ENCODE peak calls at places on chromosomes 7 and 10, in six cellular contexts. One of them, this sample, is unnamed.

GRCh38 chr10:80356563-80356999 is at the start of the genes DYDC1 and DYDC2:
- DNase-seq in right atrium auricular region: no peak
- DNase-seq in Peyer's patch: no peak
- DNase-seq in cardiac fibroblast: peak
- DNase-seq in epithelial cell of esophagus: peak
- DNase-seq in left lung: peak
- DNase-seq in this sample: peak

GRCh38 chr7:2923291-2923781 is 79.2 kb upstream of the GNA12 start:
- DNase-seq in right atrium auricular region: no peak
- DNase-seq in Peyer's patch: no peak
- DNase-seq in cardiac fibroblast: no peak
- DNase-seq in epithelial cell of esophagus: no peak
- DNase-seq in left lung: peak
- DNase-seq in this sample: no peak

GRCh38 chr7:34315032-34315431 is 343.0 kb upstream of the NPSR1 start:
- DNase-seq in right atrium auricular region: no peak
- DNase-seq in Peyer's patch: no peak
- DNase-seq in cardiac fibroblast: peak
- DNase-seq in epithelial cell of esophagus: peak
- DNase-seq in left lung: no peak
- DNase-seq in this sample: no peak

GRCh38 chr10:117755615-117756014 is 213.1 kb downstream of the EMX2 start:
- DNase-seq in right atrium auricular region: peak
- DNase-seq in Peyer's patch: no peak
- DNase-seq in cardiac fibroblast: no peak
- DNase-seq in epithelial cell of esophagus: no peak
- DNase-seq in left lung: no peak
- DNase-seq in this sample: no peak

GRCh38 chr10:29688230-29688634 is 53.5 kb upstream of the SVIL start:
- DNase-seq in right atrium auricular region: no peak
- DNase-seq in Peyer's patch: no peak
- DNase-seq in cardiac fibroblast: peak
- DNase-seq in epithelial cell of esophagus: peak
- DNase-seq in left lung: no peak
- DNase-seq in this sample: no peak

GRCh38 chr7:100370303-100370702 is 3.0 kb upstream of the PILRA start:
- DNase-seq in right atrium auricular region: no peak
- DNase-seq in Peyer's patch: no peak
- DNase-seq in cardiac fibroblast: no peak
- DNase-seq in epithelial cell of esophagus: no peak
- DNase-seq in left lung: no peak
- DNase-seq in this sample: no peak

GRCh38 chr10:46556515-46557318 is at the start of gene GPRIN2:
- DNase-seq in right atrium auricular region: no peak
- DNase-seq in Peyer's patch: peak
- DNase-seq in cardiac fibroblast: no peak
- DNase-seq in epithelial cell of esophagus: no peak
- DNase-seq in left lung: peak
- DNase-seq in this sample: no peak

GRCh38 chr10:100174699-100175677 is 10.8 kb downstream of the ERLIN1 start:
- DNase-seq in right atrium auricular region: no peak
- DNase-seq in Peyer's patch: no peak
- DNase-seq in cardiac fibroblast: no peak
- DNase-seq in epithelial cell of esophagus: no peak
- DNase-seq in left lung: no peak
- DNase-seq in this sample: peak

GRCh38 chr7:10974717-10975032 is 1.0 kb downstream of the PHF14 start:
- DNase-seq in right atrium auricular region: no peak
- DNase-seq in Peyer's patch: no peak
- DNase-seq in cardiac fibroblast: no peak
- DNase-seq in epithelial cell of esophagus: no peak
- DNase-seq in left lung: no peak
- DNase-seq in this sample: no peak

GRCh38 chr10:21926949-21927348 is 76.6 kb downstream of the DNAJC1 start:
- DNase-seq in right atrium auricular region: no peak
- DNase-seq in Peyer's patch: no peak
- DNase-seq in cardiac fibroblast: peak
- DNase-seq in epithelial cell of esophagus: peak
- DNase-seq in left lung: no peak
- DNase-seq in this sample: no peak

GRCh38 chr7:27647489-27647888 is 15.2 kb downstream of the HIBADH start:
- DNase-seq in right atrium auricular region: no peak
- DNase-seq in Peyer's patch: no peak
- DNase-seq in cardiac fibroblast: no peak
- DNase-seq in epithelial cell of esophagus: no peak
- DNase-seq in left lung: no peak
- DNase-seq in this sample: no peak

GRCh38 chr7:1219516-1219915 is 13.2 kb upstream of the UNCX start:
- DNase-seq in right atrium auricular region: no peak
- DNase-seq in Peyer's patch: no peak
- DNase-seq in cardiac fibroblast: no peak
- DNase-seq in epithelial cell of esophagus: no peak
- DNase-seq in left lung: peak
- DNase-seq in this sample: no peak

GRCh38 chr7:141884544-141885227 is 31.5 kb upstream of the OR9A4 start:
- DNase-seq in right atrium auricular region: no peak
- DNase-seq in Peyer's patch: no peak
- DNase-seq in cardiac fibroblast: no peak
- DNase-seq in epithelial cell of esophagus: no peak
- DNase-seq in left lung: no peak
- DNase-seq in this sample: peak

GRCh38 chr7:151809864-151810170 is 67.1 kb downstream of the PRKAG2 start:
- DNase-seq in right atrium auricular region: no peak
- DNase-seq in Peyer's patch: no peak
- DNase-seq in cardiac fibroblast: no peak
- DNase-seq in epithelial cell of esophagus: no peak
- DNase-seq in left lung: no peak
- DNase-seq in this sample: no peak

GRCh38 chr7:139669106-139670061 is 108.4 kb downstream of the HIPK2 start:
- DNase-seq in right atrium auricular region: no peak
- DNase-seq in Peyer's patch: no peak
- DNase-seq in cardiac fibroblast: no peak
- DNase-seq in epithelial cell of esophagus: no peak
- DNase-seq in left lung: no peak
- DNase-seq in this sample: no peak

GRCh38 chr7:51316666-51317581 is at the start of gene COBL:
- DNase-seq in right atrium auricular region: peak
- DNase-seq in Peyer's patch: no peak
- DNase-seq in cardiac fibroblast: peak
- DNase-seq in epithelial cell of esophagus: peak
- DNase-seq in left lung: peak
- DNase-seq in this sample: peak

GRCh38 chr10:80204801-80205477 is 398 bp downstream of the ANXA11 start:
- DNase-seq in right atrium auricular region: no peak
- DNase-seq in Peyer's patch: no peak
- DNase-seq in cardiac fibroblast: peak
- DNase-seq in epithelial cell of esophagus: no peak
- DNase-seq in left lung: no peak
- DNase-seq in this sample: peak

GRCh38 chr10:62790019-62790555 is 14.4 kb upstream of the ADO start:
- DNase-seq in right atrium auricular region: no peak
- DNase-seq in Peyer's patch: no peak
- DNase-seq in cardiac fibroblast: no peak
- DNase-seq in epithelial cell of esophagus: no peak
- DNase-seq in left lung: no peak
- DNase-seq in this sample: no peak

GRCh38 chr10:119892188-119893065 is at the start of gene SEC23IP:
- DNase-seq in right atrium auricular region: peak
- DNase-seq in Peyer's patch: peak
- DNase-seq in cardiac fibroblast: peak
- DNase-seq in epithelial cell of esophagus: peak
- DNase-seq in left lung: peak
- DNase-seq in this sample: peak
- TF ChIP-seq CTCF in right atrium auricular region: peak
- TF ChIP-seq CTCF in Peyer's patch: peak
- TF ChIP-seq CTCF in cardiac fibroblast: no peak
- TF ChIP-seq CTCF in epithelial cell of esophagus: peak
- TF ChIP-seq CTCF in left lung: no peak
- TF ChIP-seq CTCF in this sample: no peak

DNA sequence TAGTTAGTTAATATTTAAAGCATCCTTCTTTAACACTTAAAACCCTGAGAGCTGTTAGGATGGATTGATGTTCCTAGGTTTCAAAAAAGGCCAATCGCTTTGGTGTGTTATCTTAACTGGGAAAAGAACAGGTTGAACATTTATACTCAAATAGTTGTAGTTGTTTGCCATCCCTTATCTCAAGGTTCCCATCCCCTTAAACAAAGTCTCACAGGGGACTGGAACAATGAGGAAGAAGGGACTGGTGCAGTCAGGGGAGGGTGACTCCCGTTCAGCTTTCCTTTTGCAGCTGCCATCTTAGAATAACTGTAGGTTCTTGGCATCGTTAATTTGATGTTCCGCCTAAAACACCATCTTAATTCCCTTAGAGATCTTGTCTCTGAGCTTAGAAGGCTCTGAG is 2.6 kb upstream of the KBTBD2 start:
- DNase-seq in right atrium auricular region: no peak
- DNase-seq in Peyer's patch: no peak
- DNase-seq in cardiac fibroblast: no peak
- DNase-seq in epithelial cell of esophagus: no peak
- DNase-seq in left lung: no peak
- DNase-seq in this sample: no peak
- TF ChIP-seq CTCF in right atrium auricular region: no peak
- TF ChIP-seq CTCF in Peyer's patch: no peak
- TF ChIP-seq CTCF in cardiac fibroblast: no peak
- TF ChIP-seq CTCF in epithelial cell of esophagus: no peak
- TF ChIP-seq CTCF in left lung: no peak
- TF ChIP-seq CTCF in this sample: no peak

GRCh38 chr7:99368750-99369389 is 5.7 kb upstream of the ARPC1B start:
- DNase-seq in right atrium auricular region: no peak
- DNase-seq in Peyer's patch: no peak
- DNase-seq in cardiac fibroblast: no peak
- DNase-seq in epithelial cell of esophagus: peak
- DNase-seq in left lung: no peak
- DNase-seq in this sample: no peak

GRCh38 chr7:99362801-99363200 is 11.7 kb upstream of the ARPC1B start:
- DNase-seq in right atrium auricular region: no peak
- DNase-seq in Peyer's patch: no peak
- DNase-seq in cardiac fibroblast: peak
- DNase-seq in epithelial cell of esophagus: no peak
- DNase-seq in left lung: no peak
- DNase-seq in this sample: no peak

GRCh38 chr7:99363286-99363685 is 11.2 kb upstream of the ARPC1B start:
- DNase-seq in right atrium auricular region: no peak
- DNase-seq in Peyer's patch: no peak
- DNase-seq in cardiac fibroblast: no peak
- DNase-seq in epithelial cell of esophagus: no peak
- DNase-seq in left lung: no peak
- DNase-seq in this sample: no peak

GRCh38 chr7:99366646-99367045 is 7.9 kb upstream of the ARPC1B start:
- DNase-seq in right atrium auricular region: no peak
- DNase-seq in Peyer's patch: no peak
- DNase-seq in cardiac fibroblast: no peak
- DNase-seq in epithelial cell of esophagus: no peak
- DNase-seq in left lung: no peak
- DNase-seq in this sample: no peak

DNA sequence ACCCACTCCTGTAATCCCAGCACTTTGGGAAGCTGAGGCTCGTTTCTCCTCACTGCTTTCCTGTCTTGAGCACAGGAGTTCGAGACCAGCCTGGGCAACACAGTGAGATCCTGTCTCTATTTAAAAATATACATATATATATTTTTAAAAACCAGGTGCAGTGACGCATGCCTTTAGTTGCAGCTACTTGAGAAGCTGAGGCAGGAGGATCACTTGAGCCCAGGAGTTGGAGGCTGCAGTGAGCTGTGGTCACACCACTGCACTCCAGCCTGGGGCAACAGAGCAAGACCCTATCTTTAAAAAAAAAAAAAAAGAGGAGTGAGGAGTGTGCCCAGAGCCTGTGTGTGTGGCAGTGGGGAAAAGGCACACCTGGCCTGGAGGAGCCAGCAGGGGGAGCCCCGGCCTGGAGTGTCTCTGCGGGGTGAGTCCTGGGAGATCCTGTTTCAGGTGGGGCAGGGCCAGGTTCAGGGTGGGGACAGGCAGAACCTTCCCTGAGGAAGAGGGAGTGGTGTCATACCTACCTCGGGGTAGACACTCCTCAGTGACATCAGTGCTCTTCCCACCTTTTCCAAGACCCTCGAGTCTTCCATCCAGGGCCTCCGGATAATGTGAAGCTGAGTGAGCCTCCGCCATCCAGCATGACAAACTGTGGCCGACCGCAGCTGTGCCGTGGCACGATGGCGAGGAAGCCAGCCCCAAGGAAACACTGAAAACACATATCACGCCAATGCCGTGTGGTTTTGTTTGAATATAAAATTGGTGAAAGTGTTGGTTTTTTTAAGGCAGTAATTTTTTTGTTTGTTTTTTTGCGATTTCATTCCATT is 9.0 kb upstream of the ARPC1B start:
- DNase-seq in right atrium auricular region: no peak
- DNase-seq in Peyer's patch: peak
- DNase-seq in cardiac fibroblast: peak
- DNase-seq in epithelial cell of esophagus: peak
- DNase-seq in left lung: peak
- DNase-seq in this sample: peak
- TF ChIP-seq CTCF in right atrium auricular region: peak
- TF ChIP-seq CTCF in Peyer's patch: peak
- TF ChIP-seq CTCF in cardiac fibroblast: peak
- TF ChIP-seq CTCF in epithelial cell of esophagus: peak
- TF ChIP-seq CTCF in left lung: peak
- TF ChIP-seq CTCF in this sample: peak

GRCh38 chr7:127629268-127629854 is 11.4 kb upstream of the PAX4 start:
- DNase-seq in right atrium auricular region: no peak
- DNase-seq in Peyer's patch: no peak
- DNase-seq in cardiac fibroblast: no peak
- DNase-seq in epithelial cell of esophagus: peak
- DNase-seq in left lung: no peak
- DNase-seq in this sample: peak

GRCh38 chr7:127632276-127632910 is 14.5 kb upstream of the PAX4 start:
- DNase-seq in right atrium auricular region: no peak
- DNase-seq in Peyer's patch: no peak
- DNase-seq in cardiac fibroblast: peak
- DNase-seq in epithelial cell of esophagus: no peak
- DNase-seq in left lung: no peak
- DNase-seq in this sample: no peak

GRCh38 chr7:127628445-127628844 is 10.5 kb upstream of the PAX4 start:
- DNase-seq in right atrium auricular region: no peak
- DNase-seq in Peyer's patch: no peak
- DNase-seq in cardiac fibroblast: no peak
- DNase-seq in epithelial cell of esophagus: no peak
- DNase-seq in left lung: no peak
- DNase-seq in this sample: no peak
- TF ChIP-seq CTCF in right atrium auricular region: no peak
- TF ChIP-seq CTCF in Peyer's patch: no peak
- TF ChIP-seq CTCF in cardiac fibroblast: no peak
- TF ChIP-seq CTCF in epithelial cell of esophagus: no peak
- TF ChIP-seq CTCF in left lung: no peak
- TF ChIP-seq CTCF in this sample: peak

This sample was measured in GM13977.